ENCODE peak calls at places on chromosome 18, in ten cellular contexts. M is activated naive CD4-positive, alpha-beta T cell; N is NCI-H69; H is substantia nigra; P is activated CD8-positive, alpha-beta memory T cell treated with anti-CD3 and anti-CD28 coated beads for 4 hours; X is foreskin fibroblast; A is A172; I is fibroblast of pulmonary artery; U is ovary; L is activated gamma-delta T cell treated with anti-CD3 and anti-CD28 coated beads, Interleukin-2, amount 50 U/mL, for 16 hours. B is an unnamed sample.

GRCh38 chr18:35122586-35123224 is 81.5 kb downstream of the MAPRE2 start:
- DNase-seq in M (no peak), N (peak; percentile 95), H (no peak), P (no peak), X (no peak), A (no peak), I (no peak), U (no peak), L (no peak), B (no peak)

GRCh38 chr18:74310411-74310810 is 5.2 kb upstream of the C18orf63 start:
- DNase-seq in M (no peak), N (peak; percentile 75), H (no peak), P (no peak), X (peak; percentile 54), A (peak; percentile 41), I (peak; percentile 64), U (no peak), L (no peak), B (peak; percentile 15)

GRCh38 chr18:29174891-29175290 is 998.0 kb upstream of the CDH2 start:
- DNase-seq in M (no peak), N (peak; percentile 17), H (no peak), P (no peak), X (no peak), A (no peak), I (no peak), U (no peak), L (no peak), B (no peak)

GRCh38 chr18:59049726-59050660 is 89.7 kb upstream of the SEC11C start:
- DNase-seq in M (no peak), N (peak; percentile 100), H (no peak), P (no peak), X (no peak), A (no peak), I (no peak), U (no peak), L (no peak), B (no peak)

GRCh38 chr18:6059551-6059950 is 164.2 kb upstream of the TMEM200C start:
- DNase-seq in M (no peak), N (peak; percentile 66), H (no peak), P (no peak), X (no peak), A (no peak), I (no peak), U (no peak), L (no peak), B (no peak)

GRCh38 chr18:68394705-68395104 is 320.2 kb downstream of the TMX3 start:
- DNase-seq in M (no peak), N (no peak), H (no peak), P (no peak), X (no peak), A (peak; percentile 66), I (peak; percentile 16), U (no peak), L (no peak), B (no peak)

GRCh38 chr18:28792404-28793103 is 615.6 kb upstream of the CDH2 start:
- DNase-seq in M (no peak), N (no peak), H (no peak), P (no peak), X (no peak), A (peak; percentile 36), I (no peak), U (no peak), L (no peak), B (no peak)

GRCh38 chr18:13434854-13435253 is 216.3 kb downstream of the LDLRAD4 start:
- DNase-seq in M (no peak), N (no peak), H (no peak), P (no peak), X (no peak), A (no peak), I (no peak), U (no peak), L (no peak), B (no peak)

GRCh38 chr18:9803698-9804516 is 81.9 kb upstream of the TXNDC2 start:
- DNase-seq in M (no peak), N (peak; percentile 96), H (no peak), P (no peak), X (peak; percentile 20), A (no peak), I (no peak), U (no peak), L (no peak), B (no peak)

GRCh38 chr18:50356036-50356945 is 18.6 kb upstream of the SKA1 start:
- DNase-seq in M (no peak), N (peak; percentile 25), H (no peak), P (no peak), X (peak; percentile 21), A (no peak), I (peak; percentile 19), U (no peak), L (no peak), B (no peak)

GRCh38 chr18:24185805-24186204 is 46.9 kb downstream of the CABYR start:
- DNase-seq in M (no peak), N (no peak), H (no peak), P (no peak), X (no peak), A (no peak), I (peak; percentile 52), U (no peak), L (no peak), B (no peak)

GRCh38 chr18:50649821-50650220 is 89.9 kb downstream of the MAPK4 start:
- DNase-seq in M (no peak), N (no peak), H (no peak), P (no peak), X (no peak), A (no peak), I (peak; percentile 45), U (peak; percentile 88), L (no peak), B (peak; percentile 75)

GRCh38 chr18:43757273-43757672 is 480.0 kb upstream of the SYT4 start:
- DNase-seq in M (no peak), N (no peak), H (no peak), P (no peak), X (no peak), A (no peak), I (no peak), U (no peak), L (no peak), B (no peak)

GRCh38 chr18:50638623-50639398 is 78.9 kb downstream of the MAPK4 start:
- DNase-seq in M (no peak), N (peak; percentile 69), H (no peak), P (no peak), X (no peak), A (no peak), I (no peak), U (no peak), L (no peak), B (no peak)

GRCh38 chr18:61047794-61048193 is 285.4 kb upstream of the CDH20 start:
- DNase-seq in M (no peak), N (no peak), H (no peak), P (no peak), X (no peak), A (no peak), I (no peak), U (no peak), L (no peak), B (no peak)

GRCh38 chr18:11872479-11873136 is 21.4 kb downstream of the CHMP1B start:
- DNase-seq in M (no peak), N (peak; percentile 59), H (no peak), P (no peak), X (no peak), A (peak; percentile 51), I (peak; percentile 46), U (no peak), L (no peak), B (no peak)

GRCh38 chr18:73927494-73927893 is 220.1 kb downstream of the FBXO15 start:
- DNase-seq in M (no peak), N (no peak), H (no peak), P (no peak), X (no peak), A (no peak), I (no peak), U (no peak), L (no peak), B (no peak)

GRCh38 chr18:31093880-31094279 is 8.3 kb downstream of the DSC2 start:
- DNase-seq in M (no peak), N (no peak), H (no peak), P (no peak), X (no peak), A (no peak), I (no peak), U (no peak), L (no peak), B (no peak)

GRCh38 chr18:22609642-22610041 is 191.9 kb upstream of the CTAGE1 start:
- DNase-seq in M (no peak), N (no peak), H (no peak), P (no peak), X (no peak), A (peak; percentile 4), I (peak; percentile 70), U (peak; percentile 44), L (no peak), B (no peak)

GRCh38 chr18:63617049-63617995 is 26.7 kb downstream of the SERPINB4 start:
- DNase-seq in M (no peak), N (peak; percentile 100), H (no peak), P (no peak), X (no peak), A (no peak), I (no peak), U (no peak), L (no peak), B (no peak)

GRCh38 chr18:6750411-6750810 is 20.9 kb downstream of the ARHGAP28 start:
- DNase-seq in M (no peak), N (no peak), H (no peak), P (no peak), X (no peak), A (no peak), I (no peak), U (no peak), L (no peak), B (no peak)

GRCh38 chr18:9233771-9234440 is 97.3 kb downstream of the ANKRD12 start:
- DNase-seq in M (no peak), N (no peak), H (no peak), P (no peak), X (no peak), A (no peak), I (no peak), U (no peak), L (no peak), B (no peak)

GRCh38 chr18:8657050-8657820 is 48.0 kb downstream of the RAB12 start:
- DNase-seq in M (no peak), N (peak; percentile 60), H (no peak), P (no peak), X (no peak), A (no peak), I (no peak), U (no peak), L (no peak), B (no peak)

GRCh38 chr18:11981633-11982366 is 493 bp downstream of the IMPA2 start:
- DNase-seq in M (no peak), N (peak; percentile 52), H (no peak), P (no peak), X (no peak), A (no peak), I (no peak), U (peak; percentile 74), L (no peak), B (no peak)

GRCh38 chr18:67456691-67457090 is 59.8 kb downstream of the DSEL start:
- DNase-seq in M (no peak), N (no peak), H (no peak), P (no peak), X (no peak), A (no peak), I (peak; percentile 42), U (no peak), L (no peak), B (no peak)

GRCh38 chr18:74849316-74849715 is 251.6 kb downstream of the ZNF407 start:
- DNase-seq in M (no peak), N (no peak), H (no peak), P (no peak), X (no peak), A (no peak), I (no peak), U (no peak), L (no peak), B (no peak)

GRCh38 chr18:8773980-8774379 is 68.6 kb downstream of the MTCL1 start:
- DNase-seq in M (no peak), N (peak; percentile 62), H (no peak), P (no peak), X (no peak), A (no peak), I (no peak), U (no peak), L (no peak), B (no peak)

GRCh38 chr18:5519448-5520362 is 24.1 kb downstream of the EPB41L3 start:
- DNase-seq in M (no peak), N (peak; percentile 37), H (no peak), P (no peak), X (no peak), A (no peak), I (peak; percentile 69), U (no peak), L (no peak), B (no peak)